ENCODE peak calls at places on chromosomes 11 and 22, in four cellular contexts. N, Z, I and X are unnamed samples.

GRCh38 chr22:48888466-48889208 is 939.0 kb downstream of the BRD1 start:
- DNase-seq in N (no peak), Z (no peak), I (no peak), X (no peak)

GRCh38 chr11:44627911-44628729 is 62.7 kb downstream of the CD82 start:
- DNase-seq in N (peak), Z (peak), I (no peak), X (peak)

GRCh38 chr11:67445515-67445914 is 2.2 kb upstream of the CORO1B start:
- DNase-seq in N (no peak), Z (no peak), I (no peak), X (no peak)

GRCh38 chr11:93099811-93100210 is 98.0 kb downstream of the SLC36A4 start:
- DNase-seq in N (no peak), Z (no peak), I (no peak), X (no peak)

GRCh38 chr22:32281092-32281491 is 25.9 kb upstream of the SLC5A4 start:
- DNase-seq in N (no peak), Z (peak), I (no peak), X (no peak)

GRCh38 chr22:19548964-19549363 is 24.8 kb upstream of the CLDN5 start:
- DNase-seq in N (no peak), Z (no peak), I (no peak), X (no peak)

GRCh38 chr11:96426356-96427103 is 36.7 kb downstream of the JRKL start:
- DNase-seq in N (no peak), Z (no peak), I (peak), X (no peak)

GRCh38 chr22:28181332-28181731 is 262.3 kb upstream of the PITPNB start:
- DNase-seq in N (no peak), Z (no peak), I (no peak), X (no peak)

GRCh38 chr11:33542921-33543320 is 157.7 kb downstream of the C11orf91 start:
- DNase-seq in N (no peak), Z (peak), I (peak), X (peak)

GRCh38 chr22:48268771-48269552 is 1506.5 kb downstream of the TBC1D22A start:
- DNase-seq in N (no peak), Z (no peak), I (no peak), X (no peak)

GRCh38 chr22:38715852-38716251 is 10.1 kb downstream of the GTPBP1 start:
- DNase-seq in N (no peak), Z (no peak), I (no peak), X (no peak)